ENCODE peak calls at places on chromosomes 13 and 19, in nine cellular contexts. D is stimulated activated CD4-positive, alpha-beta T cell treated with anti-CD3 and anti-CD28 coated beads, Interleukin-12 subunit alpha, Interleukin-12 subunit beta, amount 100 ng/mL, for 48 hours; H is activated naive CD4-positive, alpha-beta T cell treated with anti-CD3 and anti-CD28 coated beads for 36 hours; Q is GM18507; J is AG08396; V is NCI-H2081; Z is spleen; E is osteocyte; F is GDM1. O is an unnamed sample.

GRCh38 chr13:113853518-113854237 is 10.2 kb downstream of the GAS6 start:
- DNase-seq in F (no peak), H (no peak), D (no peak), Q (no peak), J (no peak), V (no peak), Z (peak), E (peak), O (no peak)

GRCh38 chr19:43438291-43439162 is 23.8 kb downstream of the TEX101 start:
- DNase-seq in Q (no peak), V (no peak), Z (no peak), D (no peak), F (no peak), E (no peak), H (peak), J (peak), O (peak)

GRCh38 chr19:24029941-24030636 is 56.9 kb upstream of the ZNF254 start:
- DNase-seq in Q (no peak), V (no peak), E (no peak), Z (peak), J (no peak), H (no peak), F (no peak), D (no peak), O (no peak)

GRCh38 chr19:17259118-17259780 is 5.3 kb downstream of the USHBP1 start:
- DNase-seq in D (no peak), Q (no peak), Z (no peak), J (no peak), V (no peak), H (no peak), E (no peak), F (no peak), O (no peak)

GRCh38 chr13:50650936-50651638 is 192.4 kb downstream of the DLEU7 start:
- DNase-seq in E (no peak), D (no peak), Q (no peak), J (no peak), Z (no peak), F (no peak), V (no peak), H (no peak), O (no peak)

GRCh38 chr13:98819382-98819781 is 66.9 kb upstream of the SLC15A1 start:
- DNase-seq in E (no peak), Z (no peak), F (no peak), Q (no peak), V (no peak), J (no peak), D (no peak), H (no peak), O (no peak)

GRCh38 chr13:96934889-96935490 is 59.3 kb downstream of the OXGR1 start:
- DNase-seq in E (no peak), H (no peak), V (peak), Z (no peak), Q (no peak), F (no peak), J (no peak), D (no peak), O (no peak)

GRCh38 chr19:29741776-29742175 is 26.7 kb upstream of the C19orf12 start:
- DNase-seq in F (no peak), D (no peak), E (no peak), V (no peak), Z (no peak), H (no peak), J (no peak), Q (no peak), O (no peak)